ENCODE peak calls at places on chromosome 13, in nine cellular contexts. Y is nephron progenitor cell, F is GM20000, W is HFFc6, T is mucosa of descending colon, K is heart right ventricle, D is neural crest cell, E is fibroblast of the aortic adventitia, P is psoas muscle. A is an unnamed sample.
A peak's percentile ranks its signal among the peaks of the same experiment; 100 is the strongest.

GRCh38 chr13:90738881-90739280 is 608.6 kb upstream of the MIR17HG start:
- DNase-seq in Y (no peak), F (no peak), W (peak; percentile 4), T (no peak), K (no peak), D (no peak), E (no peak), P (no peak), A (no peak)

GRCh38 chr13:76668716-76669115 is 217.5 kb downstream of the KCTD12 start:
- DNase-seq in Y (no peak), F (no peak), W (no peak), T (no peak), K (no peak), D (no peak), E (no peak), P (no peak), A (no peak)

GRCh38 chr13:110571897-110572777 is 10.6 kb upstream of the RAB20 start:
- DNase-seq in Y (no peak), F (no peak), W (no peak), T (no peak), K (no peak), D (no peak), E (no peak), P (no peak), A (no peak)

GRCh38 chr13:44299142-44299541 is 74.5 kb upstream of the SERP2 start:
- DNase-seq in Y (no peak), F (no peak), W (no peak), T (no peak), K (no peak), D (no peak), E (no peak), P (no peak), A (no peak)

GRCh38 chr13:31377946-31378345 is 178.2 kb downstream of the B3GLCT start:
- DNase-seq in Y (no peak), F (no peak), W (no peak), T (no peak), K (no peak), D (no peak), E (no peak), P (no peak), A (no peak)

GRCh38 chr13:22325761-22326160 is 654.9 kb downstream of the FGF9 start:
- DNase-seq in Y (no peak), F (no peak), W (no peak), T (no peak), K (no peak), D (no peak), E (no peak), P (no peak), A (no peak)

GRCh38 chr13:110555601-110556223 is 5.8 kb downstream of the RAB20 start:
- DNase-seq in Y (no peak), F (no peak), W (no peak), T (no peak), K (no peak), D (no peak), E (no peak), P (no peak), A (no peak)

GRCh38 chr13:93262729-93263128 is 36.1 kb downstream of the GPC6 start:
- DNase-seq in Y (no peak), F (no peak), W (peak; percentile 89), T (no peak), K (no peak), D (no peak), E (peak; percentile 58), P (no peak), A (no peak)

GRCh38 chr13:21834511-21834910 is 163.6 kb downstream of the FGF9 start:
- DNase-seq in Y (no peak), F (no peak), W (no peak), T (no peak), K (no peak), D (no peak), E (no peak), P (no peak), A (no peak)

GRCh38 chr13:100542546-100543156 is 45.9 kb downstream of the GGACT start:
- DNase-seq in Y (no peak), F (peak; percentile 80), W (peak; percentile 42), T (no peak), K (no peak), D (no peak), E (peak; percentile 62), P (no peak), A (peak; percentile 15)

GRCh38 chr13:73741742-73742141 is 392.5 kb downstream of the KLF12 start:
- DNase-seq in Y (no peak), F (no peak), W (no peak), T (no peak), K (no peak), D (no peak), E (no peak), P (no peak), A (no peak)

GRCh38 chr13:52862358-52863206 is 14.1 kb upstream of the PCDH8 start:
- DNase-seq in Y (peak; percentile 66), F (no peak), W (no peak), T (no peak), K (no peak), D (peak; percentile 52), E (no peak), P (no peak), A (peak; percentile 36)

GRCh38 chr13:28658796-28659610 is at the start of gene POMP:
- DNase-seq in Y (peak; percentile 88), F (peak; percentile 90), W (peak; percentile 84), T (peak; percentile 95), K (peak; percentile 96), D (peak; percentile 80), E (peak; percentile 95), P (peak; percentile 95), A (peak; percentile 93)
- TF ChIP-seq CTCF in Y (no peak), F (no peak), W (no peak), T (no peak), K (no peak), D (no peak), E (no peak), P (no peak), A (no peak)

GRCh38 chr13:113946409-113947181 is 27.3 kb downstream of the C13orf46 start:
- DNase-seq in Y (no peak), F (no peak), W (no peak), T (no peak), K (no peak), D (no peak), E (no peak), P (peak; percentile 12), A (no peak)

GRCh38 chr13:113949546-113949945 is 24.3 kb downstream of the C13orf46 start:
- DNase-seq in Y (no peak), F (no peak), W (no peak), T (peak; percentile 39), K (no peak), D (no peak), E (no peak), P (peak; percentile 14), A (no peak)

GRCh38 chr13:113948034-113948742 is 25.7 kb downstream of the C13orf46 start:
- DNase-seq in Y (no peak), F (no peak), W (no peak), T (peak; percentile 27), K (no peak), D (no peak), E (no peak), P (peak; percentile 10), A (no peak)

GRCh38 chr13:113945857-113946408 is 27.9 kb downstream of the C13orf46 start:
- DNase-seq in Y (no peak), F (no peak), W (no peak), T (no peak), K (no peak), D (no peak), E (no peak), P (peak; percentile 5), A (no peak)

DNA sequence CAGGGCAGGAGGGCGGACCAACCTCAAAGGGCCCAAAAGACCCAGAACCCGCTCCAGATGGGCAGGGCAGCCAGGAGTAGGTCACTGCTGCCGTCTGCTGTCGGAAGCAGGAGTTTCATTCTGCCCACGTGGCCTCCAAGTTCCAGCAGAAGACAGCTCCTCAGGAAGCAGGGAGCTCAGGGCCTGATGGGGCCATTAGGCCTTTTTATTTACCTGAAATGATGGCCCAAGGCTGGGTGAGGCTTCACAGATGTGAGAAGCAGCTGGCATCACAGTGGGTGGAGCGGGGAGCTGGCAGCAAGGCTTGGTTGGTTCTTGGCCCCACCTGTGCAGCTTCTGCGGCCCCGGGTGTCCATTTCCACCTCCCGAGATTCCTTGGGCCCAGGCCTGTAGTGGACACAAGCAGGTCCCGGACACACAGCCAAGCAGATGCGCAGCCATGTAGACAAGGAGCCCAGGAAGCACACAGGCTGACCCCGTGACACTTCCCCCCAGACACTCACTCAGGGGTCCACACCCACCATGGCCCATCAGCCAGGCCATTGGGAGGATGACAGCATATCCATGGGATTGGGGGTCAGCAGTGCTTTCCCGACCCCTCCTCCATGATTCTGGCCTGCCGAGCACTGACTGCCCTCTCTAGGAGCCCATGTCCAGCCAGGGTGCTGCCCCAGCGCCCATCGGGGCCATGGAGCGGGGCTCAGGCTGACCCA is 26.4 kb downstream of the C13orf46 start:
- DNase-seq in Y (no peak), F (no peak), W (peak; percentile 46), T (no peak), K (no peak), D (no peak), E (peak; percentile 74), P (peak; percentile 68), A (no peak)
- TF ChIP-seq CTCF in Y (no peak), F (peak; percentile 10), W (peak; percentile 78), T (peak; percentile 23), K (peak; percentile 70), D (peak; percentile 32), E (peak; percentile 92), P (peak; percentile 61), A (no peak)

GRCh38 chr13:24406524-24406923 is 97.1 kb downstream of the C1QTNF9 start:
- DNase-seq in Y (no peak), F (no peak), W (no peak), T (no peak), K (no peak), D (no peak), E (no peak), P (no peak), A (no peak)

DNA sequence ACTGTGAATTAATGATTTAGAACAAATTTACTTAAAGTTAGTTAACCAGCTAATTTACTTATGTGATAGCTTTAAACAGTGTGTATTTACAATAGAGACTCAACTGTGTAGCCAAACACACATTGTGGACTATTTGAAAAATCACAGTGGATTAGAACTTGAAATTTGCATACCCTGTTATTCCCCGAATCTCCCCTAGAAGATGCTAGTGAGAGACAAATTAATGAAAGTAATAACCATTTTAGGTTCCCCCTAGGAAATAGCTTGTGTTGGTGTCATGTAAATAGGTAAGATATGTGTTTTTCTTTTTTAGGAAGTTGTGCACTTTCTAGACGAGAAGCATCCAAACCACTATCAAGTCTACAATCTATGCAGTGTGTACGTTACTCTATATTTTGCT is 98.5 kb downstream of the C1QTNF9 start:
- DNase-seq in Y (no peak), F (no peak), W (no peak), T (no peak), K (no peak), D (no peak), E (no peak), P (no peak), A (no peak)
- TF ChIP-seq CTCF in Y (no peak), F (no peak), W (peak; percentile 42), T (no peak), K (no peak), D (peak; percentile 26), E (no peak), P (no peak), A (peak; percentile 24)

GRCh38 chr13:32376642-32377418 is 51.1 kb downstream of the N4BP2L1 start:
- DNase-seq in Y (no peak), F (no peak), W (no peak), T (no peak), K (no peak), D (no peak), E (no peak), P (no peak), A (no peak)

GRCh38 chr13:32381539-32381938 is 46.4 kb downstream of the N4BP2L1 start:
- DNase-seq in Y (peak; percentile 3), F (peak; percentile 20), W (peak; percentile 30), T (no peak), K (no peak), D (no peak), E (peak; percentile 61), P (no peak), A (peak; percentile 9)

GRCh38 chr13:32378012-32378411 is 49.9 kb downstream of the N4BP2L1 start:
- DNase-seq in Y (no peak), F (no peak), W (no peak), T (no peak), K (no peak), D (no peak), E (peak; percentile 14), P (no peak), A (no peak)
- TF ChIP-seq CTCF in Y (no peak), F (no peak), W (peak; percentile 12), T (no peak), K (no peak), D (no peak), E (no peak), P (peak; percentile 4), A (no peak)